ENCODE peak calls at places on chromosomes 5 and 9, in seven cellular contexts. W, M, C, Y, A, F and V are unnamed samples. For H3K9me3 and H3K4me1, the result is how much of the 10 kb centered on the place peaks cover.

GRCh38 chr5:178941361-178941760 is 363 bp downstream of the ZNF454 start:
- DNase-seq in W (no peak), M (no peak), C (peak), Y (no peak), A (no peak), F (peak), V (no peak)

GRCh38 chr9:137130176-137130755 is 8.7 kb upstream of the GRIN1 start:
- DNase-seq in W (no peak), M (no peak), C (no peak), Y (no peak), A (no peak), F (no peak), V (no peak)

GRCh38 chr5:67792891-67793290 is 422.7 kb upstream of the PIK3R1 start:
- DNase-seq in W (no peak), M (no peak), C (peak), Y (peak), A (no peak), F (no peak), V (no peak)

GRCh38 chr5:534006-534742 is 9.9 kb upstream of the SLC9A3 start:
- DNase-seq in W (no peak), M (no peak), C (no peak), Y (no peak), A (no peak), F (no peak), V (peak)

GRCh38 chr5:146447734-146448380 is 724 bp downstream of the TCERG1 start:
- DNase-seq in W (peak), M (peak), C (no peak), Y (no peak), A (peak), F (peak), V (no peak)

GRCh38 chr5:177432143-177432904 is 5.8 kb downstream of the GRK6 start:
- DNase-seq in W (no peak), M (no peak), C (no peak), Y (no peak), A (no peak), F (no peak), V (peak)

GRCh38 chr9:99690573-99690972 is 131.1 kb upstream of the NR4A3 start:
- DNase-seq in W (no peak), M (no peak), C (no peak), Y (no peak), A (no peak), F (peak), V (no peak)

GRCh38 chr9:102867488-102867887 is 127.6 kb upstream of the CYLC2 start:
- DNase-seq in W (no peak), M (peak), C (no peak), Y (no peak), A (no peak), F (peak), V (no peak)

GRCh38 chr9:77016111-77016525 is 3.3 kb upstream of the FOXB2 start:
- DNase-seq in W (no peak), M (no peak), C (no peak), Y (no peak), A (no peak), F (no peak), V (no peak)

GRCh38 chr5:98292496-98292895 is 481.0 kb upstream of the RGMB start:
- DNase-seq in W (no peak), M (no peak), C (no peak), Y (no peak), A (no peak), F (no peak), V (no peak)

GRCh38 chr5:52837591-52838001 is 49.9 kb downstream of the ITGA1 start:
- DNase-seq in W (no peak), M (no peak), C (no peak), Y (no peak), A (no peak), F (no peak), V (no peak)

GRCh38 chr9:133821606-133822438 is 83.7 kb upstream of the SARDH start:
- DNase-seq in W (no peak), M (no peak), C (no peak), Y (no peak), A (no peak), F (no peak), V (no peak)

GRCh38 chr9:134162926-134163373 is 1.4 kb downstream of the RNU6ATAC start:
- DNase-seq in W (no peak), M (no peak), C (no peak), Y (no peak), A (no peak), F (no peak), V (no peak)

GRCh38 chr9:78927099-78927940 is 630.4 kb downstream of the PSAT1 start:
- DNase-seq in W (no peak), M (no peak), C (no peak), Y (no peak), A (no peak), F (no peak), V (no peak)

GRCh38 chr5:38473008-38473407 is 83.4 kb downstream of the LIFR start:
- DNase-seq in W (no peak), M (no peak), C (no peak), Y (no peak), A (no peak), F (no peak), V (no peak)

GRCh38 chr9:7371032-7371431 is 428.5 kb downstream of the DMAC1 start:
- DNase-seq in W (no peak), M (no peak), C (no peak), Y (no peak), A (no peak), F (no peak), V (no peak)

GRCh38 chr9:19232117-19232829 is 1.8 kb downstream of the DENND4C start:
- DNase-seq in W (no peak), M (no peak), C (no peak), Y (no peak), A (no peak), F (no peak), V (no peak)

GRCh38 chr5:95959051-95959963 is 2.3 kb downstream of the ELL2 start:
- DNase-seq in W (peak), M (no peak), C (no peak), Y (no peak), A (peak), F (peak), V (no peak)

GRCh38 chr5:130243641-130244040 is 339.4 kb downstream of the CHSY3 start:
- DNase-seq in W (no peak), M (no peak), C (no peak), Y (no peak), A (no peak), F (no peak), V (no peak)

GRCh38 chr9:7144265-7145046 is 386.7 kb downstream of the KDM4C start:
- DNase-seq in W (no peak), M (no peak), C (no peak), Y (no peak), A (no peak), F (no peak), V (no peak)

GRCh38 chr5:127385936-127386335 is 95.3 kb downstream of the MEGF10 start:
- DNase-seq in W (no peak), M (no peak), C (no peak), Y (no peak), A (no peak), F (no peak), V (no peak)

GRCh38 chr9:105064248-105065118 is 136.5 kb upstream of the ABCA1 start:
- DNase-seq in W (peak), M (peak), C (peak), Y (peak), A (no peak), F (peak), V (peak)

GRCh38 chr9:118183571-118183970 is 479.4 kb downstream of the TLR4 start:
- DNase-seq in W (no peak), M (no peak), C (no peak), Y (no peak), A (no peak), F (no peak), V (no peak)
- H3K9me3 ChIP-seq in W (under half), M (under half), C (under half), Y (under half), A (under half), F (under half), V (under half)

DNA sequence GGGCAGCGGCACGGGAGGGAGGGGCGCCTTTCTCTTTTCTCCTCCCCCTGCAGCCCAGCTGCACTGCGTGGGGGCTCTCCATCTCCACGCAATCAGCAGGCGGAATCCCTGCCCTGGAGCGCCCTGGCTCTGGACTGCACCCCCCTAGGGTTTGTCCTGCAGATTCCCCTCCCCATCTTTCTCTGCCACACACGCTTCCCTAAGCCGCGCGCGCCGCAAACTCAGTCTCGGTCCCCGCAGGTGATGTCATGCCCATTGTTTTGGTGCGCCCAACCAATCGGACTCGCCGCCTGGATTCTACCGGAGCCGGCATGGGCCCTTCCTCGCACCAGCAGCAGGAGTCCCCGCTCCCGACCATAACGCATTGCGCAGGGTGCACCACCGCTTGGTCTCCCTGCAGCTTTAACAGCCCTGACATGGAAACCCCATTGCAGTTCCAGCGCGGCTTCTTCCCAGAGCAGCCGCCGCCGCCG is at the start of gene KCNN2:
- DNase-seq in W (peak), M (peak), C (peak), Y (peak), A (no peak), F (peak), V (peak)
- TF ChIP-seq POLR2A in W (no peak), M (no peak), C (peak), Y (no peak), A (no peak), F (peak), V (no peak)

GRCh38 chr5:135750506-135750905 is 84.0 kb upstream of the SLC25A48 start:
- DNase-seq in W (no peak), M (no peak), C (no peak), Y (no peak), A (peak), F (no peak), V (no peak)

GRCh38 chr5:135759149-135759784 is 75.2 kb upstream of the SLC25A48 start:
- DNase-seq in W (no peak), M (no peak), C (no peak), Y (no peak), A (no peak), F (no peak), V (no peak)

GRCh38 chr5:135753990-135754389 is 80.5 kb upstream of the SLC25A48 start:
- DNase-seq in W (no peak), M (no peak), C (no peak), Y (no peak), A (no peak), F (no peak), V (no peak)
- H3K4me1 ChIP-seq in W (under half), M (under half), C (under half), Y (under half), A (under half), F (under half), V (under half)

GRCh38 chr5:74502479-74502950 is 138.0 kb downstream of the ENC1 start:
- DNase-seq in W (no peak), M (no peak), C (no peak), Y (no peak), A (no peak), F (no peak), V (no peak)
- H3K9me3 ChIP-seq in W (under half), M (under half), C (under half), Y (under half), A (under half), F (under half), V (under half)

DNA sequence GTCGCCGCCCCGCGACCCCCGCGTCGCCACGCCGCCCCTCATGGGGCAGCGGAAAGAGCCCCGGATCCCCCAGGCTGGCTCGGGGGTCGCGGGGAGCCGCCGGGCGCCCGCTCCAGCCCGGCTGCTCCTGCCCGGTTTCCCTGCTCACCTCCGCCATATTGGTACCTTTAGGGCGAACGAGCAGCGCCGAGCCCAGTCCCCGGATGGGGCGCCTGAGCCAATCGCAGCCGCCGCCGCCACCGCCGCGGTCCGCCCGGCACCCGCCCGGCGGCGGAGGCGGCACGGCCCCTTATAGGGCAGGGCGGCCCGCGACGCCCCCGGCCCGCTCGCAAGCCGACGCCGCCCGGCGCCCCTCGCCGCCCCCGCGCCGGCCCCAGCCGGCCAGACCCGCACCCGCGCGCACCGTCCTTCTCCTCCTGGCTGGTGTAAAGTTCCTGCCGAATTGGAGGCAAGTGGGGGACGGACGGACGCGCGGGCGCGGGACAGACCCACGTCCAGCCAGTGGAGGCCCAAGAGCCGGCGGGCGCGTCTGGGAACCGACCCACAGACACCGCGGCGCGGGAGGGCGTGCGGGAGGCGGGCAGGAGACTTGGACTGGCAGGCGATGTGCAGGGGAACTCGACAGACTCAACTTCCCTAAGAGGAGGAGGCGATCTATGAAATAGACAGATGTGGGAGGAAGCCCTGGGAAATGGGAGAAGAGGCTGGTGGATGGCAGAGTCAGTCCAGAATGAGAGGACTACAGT is at the start of gene MIER3:
- DNase-seq in W (peak), M (peak), C (peak), Y (peak), A (peak), F (peak), V (peak)
- TF ChIP-seq POLR2A in W (peak), M (peak), C (peak), Y (no peak), A (no peak), F (peak), V (no peak)

DNA sequence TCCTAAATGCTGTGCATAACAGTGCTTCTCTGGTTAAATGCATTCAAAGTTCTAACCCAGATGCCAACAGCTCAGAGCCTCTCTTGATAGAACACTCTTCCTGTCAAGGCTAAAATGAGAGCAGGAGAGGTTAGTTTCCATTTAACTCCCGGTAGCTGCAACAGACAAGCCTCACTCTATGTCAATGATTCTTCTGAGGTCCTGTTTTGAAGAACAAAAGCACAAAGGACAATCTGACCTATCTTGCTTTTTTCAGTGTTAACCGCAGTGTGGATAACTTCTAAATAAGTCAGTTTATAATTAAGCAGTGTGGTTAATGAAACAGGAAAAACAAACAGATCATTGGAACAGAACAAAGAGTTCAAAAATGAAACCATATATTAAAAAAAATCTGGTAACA is 80.7 kb downstream of the ANKRD55 start:
- DNase-seq in W (no peak), M (no peak), C (no peak), Y (no peak), A (no peak), F (no peak), V (no peak)
- H3K4me1 ChIP-seq in W (under half), M (under half), C (under half), Y (under half), A (under half), F (under half), V (under half)

GRCh38 chr5:90290648-90291047 is 118.9 kb downstream of the CETN3 start:
- DNase-seq in W (no peak), M (no peak), C (no peak), Y (no peak), A (no peak), F (no peak), V (no peak)
- H3K9me3 ChIP-seq in W (under half), M (under half), C (under half), Y (under half), A (under half), F (under half), V (under half)